ENCODE peak calls at places on chromosomes 3 and 15, in nine cellular contexts. U, G, H, Q, B, O, S, K and R are unnamed samples.

GRCh38 chr3:103787164-103787871 is 1352.5 kb downstream of the ZPLD1 start:
- DNase-seq in G (no peak), U (no peak), H (no peak), O (no peak), Q (no peak), B (no peak), K (no peak), S (no peak), R (no peak)

GRCh38 chr3:65785065-65785645 is 253.6 kb downstream of the MAGI1 start:
- DNase-seq in K (peak; percentile 5), U (no peak), S (peak; percentile 68), B (peak; percentile 9), Q (peak; percentile 86), H (no peak), O (peak; percentile 2), G (peak; percentile 65), R (peak; percentile 80)

GRCh38 chr3:123406598-123406997 is 42.3 kb downstream of the ADCY5 start:
- DNase-seq in K (no peak), B (no peak), O (no peak), U (no peak), S (no peak), G (peak; percentile 5), H (peak; percentile 56), Q (no peak), R (no peak)

GRCh38 chr15:79874242-79874641 is 22.6 kb downstream of the MTHFS start:
- DNase-seq in K (no peak), O (no peak), U (no peak), G (no peak), H (no peak), B (no peak), S (peak; percentile 48), Q (no peak), R (no peak)

GRCh38 chr15:80242132-80242769 is 9.8 kb downstream of the CTXND1 start:
- DNase-seq in G (peak; percentile 51), Q (peak; percentile 63), K (peak; percentile 45), S (peak; percentile 14), O (peak; percentile 23), B (peak; percentile 10), H (peak; percentile 30), U (no peak), R (peak; percentile 24)

GRCh38 chr3:8712871-8713360 is 20.7 kb upstream of the CAV3 start:
- DNase-seq in U (no peak), O (no peak), G (no peak), Q (no peak), H (no peak), B (no peak), K (no peak), S (no peak), R (no peak)

GRCh38 chr3:72924055-72924454 is 36.2 kb downstream of the GXYLT2 start:
- DNase-seq in O (no peak), Q (peak; percentile 40), K (no peak), H (no peak), U (no peak), S (no peak), B (no peak), G (no peak), R (no peak)

GRCh38 chr3:44396200-44397171 is 57.9 kb downstream of the TCAIM start:
- DNase-seq in G (no peak), H (no peak), U (no peak), O (no peak), Q (no peak), B (no peak), S (no peak), K (no peak), R (no peak)

GRCh38 chr3:188294823-188295487 is 141.0 kb downstream of the LPP start:
- DNase-seq in B (no peak), H (peak; percentile 47), U (no peak), O (no peak), Q (no peak), S (peak; percentile 99), K (peak; percentile 50), G (peak; percentile 93), R (peak; percentile 96)

GRCh38 chr3:139074565-139075115 is 29.9 kb upstream of the PRR23C start:
- DNase-seq in O (no peak), U (no peak), H (no peak), G (no peak), Q (peak; percentile 3), B (no peak), K (no peak), S (no peak), R (no peak)

GRCh38 chr3:48466386-48467109 is 20.0 kb downstream of the ATRIP start:
- DNase-seq in H (no peak), U (no peak), G (no peak), O (peak; percentile 42), B (peak; percentile 52), K (no peak), S (no peak), Q (no peak), R (no peak)

GRCh38 chr3:46110701-46111493 is 83.6 kb upstream of the XCR1 start:
- DNase-seq in H (peak; percentile 74), G (peak; percentile 91), B (no peak), S (peak; percentile 87), Q (peak; percentile 36), U (no peak), O (no peak), K (no peak), R (peak; percentile 65)

GRCh38 chr3:29475305-29475825 is 194.5 kb downstream of the RBMS3 start:
- DNase-seq in K (no peak), Q (no peak), B (no peak), O (no peak), U (no peak), H (no peak), S (no peak), G (no peak), R (no peak)

GRCh38 chr3:8548502-8549300 is 47.1 kb downstream of the LMCD1 start:
- DNase-seq in K (no peak), U (no peak), S (no peak), H (no peak), O (no peak), Q (no peak), B (no peak), G (no peak), R (no peak)

GRCh38 chr3:102180291-102180931 is 254.4 kb upstream of the ZPLD1 start:
- DNase-seq in B (no peak), U (no peak), O (no peak), Q (peak; percentile 67), S (peak; percentile 94), H (no peak), G (no peak), K (no peak), R (peak; percentile 95)

GRCh38 chr3:36734742-36735141 is 29.6 kb downstream of the DCLK3 start:
- DNase-seq in U (no peak), S (no peak), B (no peak), K (no peak), Q (no peak), O (no peak), G (no peak), H (no peak), R (no peak)

GRCh38 chr15:40217166-40217785 is 21.6 kb upstream of the PAK6 start:
- DNase-seq in S (peak; percentile 52), G (peak; percentile 49), O (peak; percentile 52), H (peak; percentile 58), U (peak; percentile 38), K (peak; percentile 38), Q (peak; percentile 83), B (peak; percentile 60), R (peak; percentile 70)

GRCh38 chr15:69298697-69299441 is at the start of gene PAQR5:
- DNase-seq in O (peak; percentile 29), B (no peak), G (no peak), H (peak; percentile 61), U (no peak), S (no peak), K (peak; percentile 92), Q (peak; percentile 67), R (no peak)

GRCh38 chr3:38645601-38646000 is 3.9 kb downstream of the SCN5A start:
- DNase-seq in Q (no peak), B (no peak), S (no peak), U (no peak), O (no peak), K (no peak), G (no peak), H (no peak), R (no peak)

GRCh38 chr3:133943639-133944131 is 48.0 kb upstream of the RAB6B start:
- DNase-seq in B (no peak), H (no peak), U (no peak), Q (peak; percentile 92), O (no peak), S (peak; percentile 99), G (peak; percentile 58), K (peak; percentile 46), R (peak; percentile 98)

GRCh38 chr15:50797926-50798325 is 32.4 kb upstream of the SPPL2A start:
- DNase-seq in O (no peak), Q (no peak), S (no peak), U (no peak), H (no peak), K (no peak), G (no peak), B (no peak), R (no peak)

GRCh38 chr15:65646486-65646885 is 24.7 kb downstream of the SLC24A1 start:
- DNase-seq in Q (no peak), O (no peak), K (no peak), S (peak; percentile 23), B (no peak), U (no peak), H (no peak), G (peak; percentile 59), R (peak; percentile 65)

GRCh38 chr15:66233487-66234415 is 19.8 kb downstream of the MEGF11 start:
- DNase-seq in G (peak; percentile 34), O (no peak), B (no peak), S (peak; percentile 3), U (no peak), K (no peak), H (no peak), Q (peak; percentile 27), R (no peak)

GRCh38 chr3:18808423-18808822 is 339.9 kb upstream of the KCNH8 start:
- DNase-seq in G (no peak), H (no peak), U (no peak), Q (no peak), S (peak; percentile 2), B (no peak), K (no peak), O (no peak), R (no peak)

GRCh38 chr3:187957209-187957981 is 196.6 kb upstream of the LPP start:
- DNase-seq in B (no peak), Q (no peak), K (no peak), U (no peak), S (peak; percentile 53), G (no peak), H (no peak), O (no peak), R (no peak)

GRCh38 chr3:102189564-102190339 is 245.1 kb upstream of the ZPLD1 start:
- DNase-seq in H (no peak), G (peak; percentile 43), Q (peak; percentile 25), K (no peak), S (peak; percentile 83), B (no peak), U (no peak), O (no peak), R (peak; percentile 55)

GRCh38 chr3:47227678-47228077 is 54.9 kb downstream of the KIF9 start:
- DNase-seq in U (no peak), K (no peak), G (no peak), H (no peak), B (no peak), Q (no peak), O (no peak), S (no peak), R (no peak)

GRCh38 chr3:177751770-177752169 is 554.5 kb upstream of the TBL1XR1 start:
- DNase-seq in H (no peak), B (no peak), Q (no peak), K (no peak), O (no peak), S (no peak), G (no peak), U (no peak), R (no peak)

GRCh38 chr3:53069422-53070068 is 23.7 kb upstream of the SFMBT1 start:
- DNase-seq in U (no peak), O (no peak), G (no peak), B (no peak), K (no peak), H (no peak), Q (no peak), S (no peak), R (peak; percentile 12)